ENCODE peak calls at places on chromosomes 2 and 18, in six cellular contexts. T, D, I, N, B and S are unnamed samples.

GRCh38 chr2:117980783-117981676 is 32.8 kb downstream of the CCDC93 start:
- DNase-seq in N (no peak), D (no peak), I (peak; percentile 98), T (no peak), B (no peak), S (peak; percentile 96)

GRCh38 chr2:162197095-162197825 is 45.2 kb upstream of the GCG start:
- DNase-seq in T (no peak), I (peak; percentile 75), N (no peak), B (no peak), D (no peak), S (peak; percentile 41)

GRCh38 chr2:201261471-201261870 is 1.1 kb downstream of the CASP8 start:
- DNase-seq in B (no peak), T (no peak), I (no peak), N (no peak), D (peak; percentile 66), S (no peak)

GRCh38 chr2:76867854-76868253 is 654.3 kb downstream of the LRRTM4 start:
- DNase-seq in T (no peak), N (no peak), D (no peak), I (peak; percentile 91), B (no peak), S (peak; percentile 56)

GRCh38 chr18:49459404-49460171 is 857 bp downstream of the DYM start:
- DNase-seq in B (no peak), I (peak; percentile 40), T (no peak), N (no peak), D (no peak), S (peak; percentile 24)

GRCh38 chr2:45260946-45261345 is 251.7 kb upstream of the SIX2 start:
- DNase-seq in T (no peak), D (no peak), N (no peak), B (peak; percentile 36), I (no peak), S (no peak)

GRCh38 chr2:126808929-126809328 is 89.8 kb upstream of the TEX51 start:
- DNase-seq in B (no peak), T (no peak), D (no peak), N (no peak), I (no peak), S (no peak)

GRCh38 chr2:20542761-20543578 is 96.1 kb downstream of the RHOB start:
- DNase-seq in D (no peak), B (no peak), T (peak; percentile 57), I (peak; percentile 62), N (peak; percentile 62), S (peak; percentile 32)

GRCh38 chr18:7303306-7303705 is 72.4 kb downstream of the LRRC30 start:
- DNase-seq in I (no peak), T (no peak), N (no peak), D (no peak), B (no peak), S (no peak)

GRCh38 chr18:37762076-37762475 is 196.5 kb upstream of the CELF4 start:
- DNase-seq in T (peak; percentile 73), B (no peak), I (no peak), N (no peak), D (no peak), S (no peak)

GRCh38 chr2:220192994-220193753 is 565.7 kb downstream of the SLC4A3 start:
- DNase-seq in B (no peak), I (peak; percentile 12), T (no peak), D (no peak), N (no peak), S (peak; percentile 4)

GRCh38 chr2:156947261-156947660 is 310.2 kb upstream of the GALNT5 start:
- DNase-seq in D (no peak), I (peak; percentile 25), N (no peak), B (no peak), T (no peak), S (no peak)

GRCh38 chr2:11342561-11343343 is 1.7 kb downstream of the ROCK2 start:
- DNase-seq in B (no peak), I (peak; percentile 81), T (no peak), N (peak; percentile 30), D (no peak), S (peak; percentile 84)

GRCh38 chr2:131646669-131647297 is 119.1 kb downstream of the CCDC74A start:
- DNase-seq in B (no peak), T (no peak), I (peak; percentile 5), D (no peak), N (no peak), S (no peak)
- H3K4me3 ChIP-seq in B (no peak overlapping the region), T (no peak overlapping the region), I (peak overlapping the region; percentile 15), D (no peak overlapping the region), N (no peak overlapping the region), S (peak overlapping the region; percentile 46)

DNA sequence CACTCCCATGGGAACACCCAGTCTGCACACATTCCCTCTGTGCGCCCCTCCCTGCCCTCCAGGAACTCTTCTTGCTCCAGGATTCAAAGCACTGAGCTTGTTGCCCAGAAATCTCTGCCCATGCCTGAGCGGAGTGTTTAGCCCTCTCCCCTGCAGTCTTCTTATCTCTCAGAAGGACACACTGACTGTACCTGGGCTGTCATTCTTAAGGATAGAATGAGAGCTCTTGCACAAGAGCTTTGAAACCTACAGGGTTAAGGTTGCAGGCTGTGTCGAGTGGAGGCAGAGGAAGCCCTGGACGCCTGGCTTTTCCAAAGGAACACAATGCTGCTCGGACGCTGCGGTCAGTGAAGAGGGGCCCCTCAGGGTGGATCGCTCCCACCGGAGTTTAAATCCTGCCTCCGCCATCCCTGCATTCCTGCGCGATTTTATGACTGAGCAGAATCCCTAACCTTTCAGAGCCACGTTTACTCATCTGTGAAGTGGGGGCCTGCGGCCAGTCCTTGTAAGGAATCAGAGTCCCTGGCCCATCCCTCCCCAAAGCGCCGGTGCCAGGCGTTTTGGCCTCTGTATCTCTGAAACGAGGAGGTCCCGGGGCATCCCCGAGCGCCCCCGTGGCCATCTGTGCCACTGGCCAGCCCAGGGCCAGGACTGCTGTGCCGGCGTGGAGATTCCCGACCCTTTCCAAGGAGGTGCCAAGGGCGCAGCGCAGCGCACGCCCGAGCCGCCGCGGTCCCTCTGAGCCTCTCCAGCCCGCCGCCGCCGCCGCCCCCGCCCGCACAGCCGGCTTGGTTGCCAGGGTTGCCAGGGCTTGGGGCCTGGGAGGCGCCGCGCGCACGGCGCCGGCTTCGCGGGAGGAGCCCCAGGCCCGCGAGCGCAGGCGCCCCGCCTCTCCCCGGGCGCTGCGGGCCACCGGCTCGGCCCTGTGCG is 58.9 kb downstream of the FAM168B start:
- DNase-seq in N (peak; percentile 47), T (no peak), I (peak; percentile 17), B (peak; percentile 76), D (no peak), S (no peak)
- H3K4me3 ChIP-seq in N (peak overlapping the region; percentile 46), T (peak overlapping the region; percentile 29), I (peak overlapping the region; percentile 30), B (peak overlapping the region; percentile 70), D (no peak overlapping the region), S (peak overlapping the region; percentile 41)

GRCh38 chr2:232697059-232697806 is at the start of gene GIGYF2:
- DNase-seq in B (peak; percentile 97), T (peak; percentile 99), D (peak; percentile 98), I (peak; percentile 96), N (peak; percentile 96), S (peak; percentile 96)

GRCh38 chr2:232699110-232699509 is 2.0 kb downstream of the GIGYF2 start:
- DNase-seq in B (peak; percentile 37), D (no peak), T (no peak), I (no peak), N (no peak), S (no peak)

GRCh38 chr2:232698552-232699091 is 1.5 kb downstream of the GIGYF2 start:
- DNase-seq in N (no peak), B (peak; percentile 3), D (no peak), T (no peak), I (no peak), S (peak; percentile 43)

GRCh38 chr2:232697807-232698110 is 628 bp downstream of the GIGYF2 start:
- DNase-seq in D (no peak), B (no peak), N (no peak), I (no peak), T (no peak), S (no peak)

GRCh38 chr2:232700154-232700553 is 3.0 kb downstream of the GIGYF2 start:
- DNase-seq in T (no peak), D (no peak), I (no peak), N (no peak), B (no peak), S (no peak)
- H3K4me3 ChIP-seq in T (no peak overlapping the region), D (no peak overlapping the region), I (no peak overlapping the region), N (no peak overlapping the region), B (no peak overlapping the region), S (no peak overlapping the region)

GRCh38 chr18:23237524-23238151 is 102.4 kb downstream of the CABLES1 start:
- DNase-seq in T (peak; percentile 81), B (no peak), I (peak; percentile 67), N (peak; percentile 53), D (peak; percentile 64), S (peak; percentile 71)
- H3K4me3 ChIP-seq in T (peak overlapping the region; percentile 31), B (no peak overlapping the region), I (no peak overlapping the region), N (peak overlapping the region; percentile 26), D (no peak overlapping the region), S (peak overlapping the region; percentile 21)

DNA sequence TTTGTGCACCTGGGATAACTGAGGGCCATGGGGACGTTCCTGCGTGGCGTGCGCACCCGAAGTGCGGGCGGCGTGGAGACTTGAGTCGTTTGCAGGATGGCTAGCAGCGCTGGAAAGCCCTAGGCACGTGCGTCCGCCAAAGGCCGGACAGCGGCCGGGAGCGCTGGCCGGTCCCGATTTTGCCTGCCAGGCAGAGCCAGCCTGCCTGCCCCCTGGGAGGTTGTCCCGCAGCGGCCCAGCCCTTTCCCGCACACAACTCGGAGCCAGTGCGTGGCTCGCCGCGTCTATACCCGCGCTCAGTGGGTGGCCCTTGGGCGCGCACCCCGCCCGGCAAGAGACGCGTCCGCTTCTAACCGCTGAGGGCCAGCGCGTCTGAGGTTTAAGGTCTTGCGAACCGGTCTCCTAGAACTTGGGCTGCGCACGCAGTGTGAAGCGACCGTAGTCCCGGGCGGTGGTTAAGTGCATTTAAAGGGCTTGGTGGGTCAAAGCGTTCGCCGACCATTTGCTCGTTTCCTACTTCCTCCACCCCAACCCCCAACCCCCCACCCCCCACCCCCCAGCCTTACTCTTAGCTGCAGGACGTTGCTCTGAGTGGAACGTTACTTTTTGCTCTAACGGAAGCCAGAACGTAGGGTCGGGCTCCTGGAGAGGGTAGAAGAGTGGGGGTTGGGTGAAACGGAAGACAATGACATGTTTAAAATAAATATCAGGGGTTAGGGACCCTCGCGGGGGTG is 627 bp downstream of the CDCA7 start:
- DNase-seq in D (peak; percentile 68), B (peak; percentile 76), T (peak; percentile 71), N (peak; percentile 16), I (peak; percentile 57), S (peak; percentile 68)
- H3K4me3 ChIP-seq in D (peak overlapping the region; percentile 15), B (peak overlapping the region; percentile 83), T (peak overlapping the region; percentile 58), N (peak overlapping the region; percentile 47), I (peak overlapping the region; percentile 88), S (peak overlapping the region; percentile 75)

DNA sequence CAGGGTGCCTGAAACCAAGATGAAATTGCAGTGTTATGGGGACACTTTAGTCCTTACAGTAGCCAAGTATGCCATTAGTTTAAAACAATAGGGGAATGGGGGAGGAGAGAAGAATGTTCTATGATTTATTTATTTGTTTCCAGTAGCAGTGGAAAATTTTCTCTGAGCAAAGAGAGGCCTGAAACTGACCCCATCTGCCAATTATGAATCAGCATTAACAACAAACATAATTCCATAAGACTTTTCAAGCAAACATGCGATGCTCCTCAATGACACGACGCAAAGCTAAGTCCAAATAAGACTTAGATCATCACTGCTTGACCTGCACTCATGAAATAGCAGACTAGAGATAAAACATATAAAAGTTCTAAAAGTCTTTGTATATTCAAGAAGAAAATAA is 4.0 kb downstream of the KLF7 start:
- DNase-seq in T (no peak), B (no peak), I (peak; percentile 86), D (no peak), N (no peak), S (peak; percentile 59)
- H3K4me3 ChIP-seq in T (peak overlapping the region; percentile 76), B (no peak overlapping the region), I (no peak overlapping the region), D (no peak overlapping the region), N (no peak overlapping the region), S (no peak overlapping the region)

GRCh38 chr18:57747809-57748680 is 55.1 kb downstream of the ATP8B1 start:
- DNase-seq in N (no peak), D (no peak), I (no peak), T (no peak), B (no peak), S (no peak)
- H3K4me3 ChIP-seq in N (no peak overlapping the region), D (no peak overlapping the region), I (no peak overlapping the region), T (no peak overlapping the region), B (no peak overlapping the region), S (no peak overlapping the region)

GRCh38 chr2:64950226-64951160 is 38.7 kb upstream of the SLC1A4 start:
- DNase-seq in T (no peak), D (no peak), I (peak; percentile 12), B (no peak), N (no peak), S (peak; percentile 64)
- H3K4me3 ChIP-seq in T (no peak overlapping the region), D (no peak overlapping the region), I (no peak overlapping the region), B (no peak overlapping the region), N (no peak overlapping the region), S (no peak overlapping the region)